ENCODE peak calls at places on chromosomes 7 and 10, in five cellular contexts. One of them, this sample, is unnamed.

GRCh38 chr10:45379891-45380540 is 6.0 kb downstream of the ALOX5 start:
- ATAC-seq in natural killer cell: peak
- ATAC-seq in left cardiac atrium: peak
- ATAC-seq in activated CD4-positive, CD25-positive, alpha-beta regulatory T cell treated with anti-CD3 and anti-CD28 coated beads, Interleukin-2, amount 50 U/mL, for 24 hours: no peak
- ATAC-seq in RWPE2: no peak
- ATAC-seq in this sample: no peak

GRCh38 chr7:51802698-51803097 is 486.1 kb upstream of the COBL start:
- ATAC-seq in natural killer cell: no peak
- ATAC-seq in left cardiac atrium: no peak
- ATAC-seq in activated CD4-positive, CD25-positive, alpha-beta regulatory T cell treated with anti-CD3 and anti-CD28 coated beads, Interleukin-2, amount 50 U/mL, for 24 hours: no peak
- ATAC-seq in RWPE2: no peak
- ATAC-seq in this sample: no peak

GRCh38 chr7:8442814-8443304 is 9.4 kb downstream of the NXPH1 start:
- ATAC-seq in natural killer cell: peak
- ATAC-seq in left cardiac atrium: peak
- ATAC-seq in activated CD4-positive, CD25-positive, alpha-beta regulatory T cell treated with anti-CD3 and anti-CD28 coated beads, Interleukin-2, amount 50 U/mL, for 24 hours: no peak
- ATAC-seq in RWPE2: peak
- ATAC-seq in this sample: no peak

GRCh38 chr7:120927454-120928103 is 23.0 kb upstream of the ING3 start:
- ATAC-seq in natural killer cell: no peak
- ATAC-seq in left cardiac atrium: no peak
- ATAC-seq in activated CD4-positive, CD25-positive, alpha-beta regulatory T cell treated with anti-CD3 and anti-CD28 coated beads, Interleukin-2, amount 50 U/mL, for 24 hours: no peak
- ATAC-seq in RWPE2: no peak
- ATAC-seq in this sample: no peak

GRCh38 chr7:141558544-141559183 is 7.5 kb downstream of the AGK start:
- ATAC-seq in natural killer cell: peak
- ATAC-seq in left cardiac atrium: peak
- ATAC-seq in activated CD4-positive, CD25-positive, alpha-beta regulatory T cell treated with anti-CD3 and anti-CD28 coated beads, Interleukin-2, amount 50 U/mL, for 24 hours: peak
- ATAC-seq in RWPE2: no peak
- ATAC-seq in this sample: peak

GRCh38 chr10:103618575-103619423 is 125.3 kb downstream of the NEURL1 start:
- ATAC-seq in natural killer cell: no peak
- ATAC-seq in left cardiac atrium: peak
- ATAC-seq in activated CD4-positive, CD25-positive, alpha-beta regulatory T cell treated with anti-CD3 and anti-CD28 coated beads, Interleukin-2, amount 50 U/mL, for 24 hours: no peak
- ATAC-seq in RWPE2: no peak
- ATAC-seq in this sample: peak

GRCh38 chr7:17580861-17581260 is 282.4 kb downstream of the AHR start:
- ATAC-seq in natural killer cell: no peak
- ATAC-seq in left cardiac atrium: no peak
- ATAC-seq in activated CD4-positive, CD25-positive, alpha-beta regulatory T cell treated with anti-CD3 and anti-CD28 coated beads, Interleukin-2, amount 50 U/mL, for 24 hours: no peak
- ATAC-seq in RWPE2: no peak
- ATAC-seq in this sample: no peak

GRCh38 chr10:130341325-130341724 is 205.1 kb downstream of the GLRX3 start:
- ATAC-seq in natural killer cell: no peak
- ATAC-seq in left cardiac atrium: peak
- ATAC-seq in activated CD4-positive, CD25-positive, alpha-beta regulatory T cell treated with anti-CD3 and anti-CD28 coated beads, Interleukin-2, amount 50 U/mL, for 24 hours: no peak
- ATAC-seq in RWPE2: no peak
- ATAC-seq in this sample: no peak

GRCh38 chr10:49749556-49750491 is 12.3 kb downstream of the OGDHL start:
- ATAC-seq in natural killer cell: no peak
- ATAC-seq in left cardiac atrium: no peak
- ATAC-seq in activated CD4-positive, CD25-positive, alpha-beta regulatory T cell treated with anti-CD3 and anti-CD28 coated beads, Interleukin-2, amount 50 U/mL, for 24 hours: no peak
- ATAC-seq in RWPE2: no peak
- ATAC-seq in this sample: no peak

GRCh38 chr7:24781106-24781505 is 23.8 kb upstream of the GSDME start:
- ATAC-seq in natural killer cell: no peak
- ATAC-seq in left cardiac atrium: no peak
- ATAC-seq in activated CD4-positive, CD25-positive, alpha-beta regulatory T cell treated with anti-CD3 and anti-CD28 coated beads, Interleukin-2, amount 50 U/mL, for 24 hours: no peak
- ATAC-seq in RWPE2: no peak
- ATAC-seq in this sample: no peak

GRCh38 chr7:98200364-98200763 is 10.9 kb upstream of the BHLHA15 start:
- ATAC-seq in natural killer cell: no peak
- ATAC-seq in left cardiac atrium: no peak
- ATAC-seq in activated CD4-positive, CD25-positive, alpha-beta regulatory T cell treated with anti-CD3 and anti-CD28 coated beads, Interleukin-2, amount 50 U/mL, for 24 hours: peak
- ATAC-seq in RWPE2: no peak
- ATAC-seq in this sample: no peak

GRCh38 chr7:30281791-30282190 is 2.6 kb upstream of the ZNRF2 start:
- ATAC-seq in natural killer cell: no peak
- ATAC-seq in left cardiac atrium: no peak
- ATAC-seq in activated CD4-positive, CD25-positive, alpha-beta regulatory T cell treated with anti-CD3 and anti-CD28 coated beads, Interleukin-2, amount 50 U/mL, for 24 hours: no peak
- ATAC-seq in RWPE2: no peak
- ATAC-seq in this sample: no peak

GRCh38 chr7:127673902-127674301 is 21.9 kb downstream of the SND1 start:
- ATAC-seq in natural killer cell: no peak
- ATAC-seq in left cardiac atrium: peak
- ATAC-seq in activated CD4-positive, CD25-positive, alpha-beta regulatory T cell treated with anti-CD3 and anti-CD28 coated beads, Interleukin-2, amount 50 U/mL, for 24 hours: no peak
- ATAC-seq in RWPE2: peak
- ATAC-seq in this sample: peak

GRCh38 chr7:74043523-74043951 is 15.6 kb downstream of the ELN start:
- ATAC-seq in natural killer cell: no peak
- ATAC-seq in left cardiac atrium: no peak
- ATAC-seq in activated CD4-positive, CD25-positive, alpha-beta regulatory T cell treated with anti-CD3 and anti-CD28 coated beads, Interleukin-2, amount 50 U/mL, for 24 hours: no peak
- ATAC-seq in RWPE2: no peak
- ATAC-seq in this sample: peak

GRCh38 chr10:88288621-88289059 is 294.5 kb downstream of the RNLS start:
- ATAC-seq in natural killer cell: peak
- ATAC-seq in left cardiac atrium: no peak
- ATAC-seq in activated CD4-positive, CD25-positive, alpha-beta regulatory T cell treated with anti-CD3 and anti-CD28 coated beads, Interleukin-2, amount 50 U/mL, for 24 hours: no peak
- ATAC-seq in RWPE2: no peak
- ATAC-seq in this sample: no peak

This sample was measured in SK-N-SH treated with all-trans-retinoic acid at 6 μM for 48 hours.